ENCODE peak calls at places on chromosomes 4 and X, in six cellular contexts. I, J, F, M, A and D are unnamed samples.

GRCh38 chrX:70436380-70436779 is 8.3 kb upstream of the DLG3 start:
- DNase-seq in I (no peak), J (no peak), F (no peak), M (peak; percentile 80), A (no peak), D (no peak)

GRCh38 chrX:48573690-48574269 is 504 bp upstream of the RBM3 start:
- DNase-seq in I (peak; percentile 30), J (peak; percentile 52), F (no peak), M (no peak), A (no peak), D (peak; percentile 74)

GRCh38 chr4:69875986-69876542 is 16.1 kb upstream of the SULT1E1 start:
- DNase-seq in I (no peak), J (no peak), F (no peak), M (no peak), A (no peak), D (no peak)

GRCh38 chrX:101287402-101287801 is 3.7 kb downstream of the TAF7L start:
- DNase-seq in I (no peak), J (no peak), F (peak; percentile 52), M (peak; percentile 57), A (peak; percentile 10), D (no peak)

GRCh38 chr4:146243141-146243882 is 29.0 kb downstream of the REELD1 start:
- DNase-seq in I (no peak), J (no peak), F (no peak), M (peak; percentile 76), A (no peak), D (peak; percentile 61)

GRCh38 chr4:54233697-54234496 is 4.8 kb downstream of the PDGFRA start:
- DNase-seq in I (peak; percentile 81), J (peak; percentile 86), F (peak; percentile 51), M (peak; percentile 86), A (peak; percentile 57), D (peak; percentile 76)

GRCh38 chr4:14254252-14254651 is 626.7 kb upstream of the BOD1L1 start:
- DNase-seq in I (peak; percentile 49), J (peak; percentile 16), F (no peak), M (peak; percentile 71), A (no peak), D (peak; percentile 32)

GRCh38 chrX:72105436-72105835 is 26.3 kb downstream of the RTL5 start:
- DNase-seq in I (no peak), J (no peak), F (no peak), M (no peak), A (no peak), D (no peak)

GRCh38 chr4:48074657-48075056 is 58.1 kb downstream of the NIPAL1 start:
- DNase-seq in I (no peak), J (no peak), F (no peak), M (no peak), A (no peak), D (no peak)

GRCh38 chr4:7375427-7375826 is 59.3 kb downstream of the PSAPL1 start:
- DNase-seq in I (no peak), J (no peak), F (no peak), M (no peak), A (no peak), D (peak; percentile 37)

GRCh38 chr4:185112104-185112503 is 31.0 kb upstream of the SLC25A4 start:
- DNase-seq in I (peak; percentile 58), J (peak; percentile 59), F (peak; percentile 87), M (no peak), A (peak; percentile 97), D (no peak)

DNA sequence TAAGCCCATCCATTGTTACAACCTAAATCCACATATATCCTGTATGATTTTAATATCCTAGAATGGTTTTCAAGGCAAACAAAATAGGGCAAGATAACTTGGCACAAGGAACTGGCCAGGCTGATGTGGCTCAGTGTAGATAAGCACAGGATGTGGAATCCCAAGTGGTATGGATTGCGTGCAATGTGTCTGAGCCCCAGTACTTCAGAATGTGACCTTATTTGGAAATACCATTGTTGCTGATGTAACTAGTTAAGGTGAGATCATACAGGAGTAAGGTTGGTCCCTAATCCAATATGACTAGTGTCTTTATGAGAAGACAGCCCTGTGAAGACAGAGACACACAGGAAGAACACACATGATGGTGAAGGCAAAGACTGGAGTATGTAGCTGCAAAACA is 72.4 kb downstream of the IL21 start:
- DNase-seq in I (no peak), J (no peak), F (no peak), M (no peak), A (no peak), D (no peak)
- H3K4me1 ChIP-seq in I (no peaks in the 10 kb centered on the region), J (no peaks in the 10 kb centered on the region), F (no peaks in the 10 kb centered on the region), M (peaks cover 16% of the 10 kb centered on the region), A (no peaks in the 10 kb centered on the region), D (no peaks in the 10 kb centered on the region)

GRCh38 chr4:73811841-73812240 is 24.6 kb upstream of the CXCL6 start:
- DNase-seq in I (no peak), J (no peak), F (no peak), M (no peak), A (no peak), D (no peak)
- H3K4me3 ChIP-seq in I (no peak overlapping the region), J (no peak overlapping the region), F (no peak overlapping the region), M (no peak overlapping the region), A (no peak overlapping the region), D (no peak overlapping the region)

GRCh38 chr4:168852387-168852786 is 157.7 kb downstream of the CBR4 start:
- DNase-seq in I (no peak), J (no peak), F (no peak), M (no peak), A (no peak), D (no peak)
- H3K4me1 ChIP-seq in I (peaks cover 28% of the 10 kb centered on the region), J (peaks cover 20% of the 10 kb centered on the region), F (peaks cover 3% of the 10 kb centered on the region), M (peaks cover 26% of the 10 kb centered on the region), A (no peaks in the 10 kb centered on the region), D (peaks cover 62% of the 10 kb centered on the region)

GRCh38 chrX:53438174-53438831 is 4.1 kb upstream of the HSD17B10 start:
- DNase-seq in I (no peak), J (no peak), F (no peak), M (no peak), A (no peak), D (no peak)

GRCh38 chrX:53441531-53442321 is 7.6 kb upstream of the HSD17B10 start:
- DNase-seq in I (peak; percentile 84), J (peak; percentile 71), F (no peak), M (peak; percentile 78), A (peak; percentile 71), D (peak; percentile 84)

GRCh38 chrX:53438832-53439230 is 4.7 kb upstream of the HSD17B10 start:
- DNase-seq in I (no peak), J (no peak), F (no peak), M (no peak), A (no peak), D (no peak)

GRCh38 chrX:53440631-53441517 is 6.7 kb upstream of the HSD17B10 start:
- DNase-seq in I (peak; percentile 53), J (peak; percentile 88), F (no peak), M (peak; percentile 30), A (no peak), D (peak; percentile 87)

DNA sequence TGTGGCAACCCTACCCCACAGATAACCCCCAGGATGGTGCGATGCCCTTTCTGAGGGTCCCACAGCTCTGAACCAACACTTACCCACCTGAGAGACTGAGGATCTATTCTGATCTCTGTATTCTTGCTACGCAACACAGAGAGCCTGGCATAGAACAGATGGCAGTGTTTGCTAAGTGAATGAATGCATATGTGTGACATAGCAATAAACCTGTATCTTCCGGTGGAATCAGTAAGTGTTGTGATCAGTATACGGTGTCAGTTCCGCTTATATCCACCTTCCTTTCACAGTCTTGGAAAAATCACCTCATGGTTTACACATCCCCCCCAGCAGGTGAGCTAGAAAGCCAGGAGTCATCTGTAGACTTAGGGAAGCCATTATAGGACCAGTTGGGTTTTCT is 5.9 kb upstream of the HSD17B10 start:
- DNase-seq in I (no peak), J (no peak), F (no peak), M (no peak), A (no peak), D (no peak)
- H3K4me3 ChIP-seq in I (no peak overlapping the region), J (no peak overlapping the region), F (peak overlapping the region; percentile 51), M (peak overlapping the region; percentile 63), A (peak overlapping the region; percentile 62), D (peak overlapping the region; percentile 60)

GRCh38 chr4:156795727-156796126 is 175.9 kb downstream of the PDGFC start:
- DNase-seq in I (no peak), J (no peak), F (no peak), M (no peak), A (no peak), D (no peak)

GRCh38 chr4:156798438-156798837 is 173.2 kb downstream of the PDGFC start:
- DNase-seq in I (no peak), J (no peak), F (no peak), M (no peak), A (no peak), D (no peak)

GRCh38 chr4:156799121-156799589 is 172.4 kb downstream of the PDGFC start:
- DNase-seq in I (no peak), J (no peak), F (no peak), M (no peak), A (no peak), D (no peak)

GRCh38 chr4:156803056-156803455 is 168.5 kb downstream of the PDGFC start:
- DNase-seq in I (no peak), J (no peak), F (no peak), M (no peak), A (no peak), D (no peak)

DNA sequence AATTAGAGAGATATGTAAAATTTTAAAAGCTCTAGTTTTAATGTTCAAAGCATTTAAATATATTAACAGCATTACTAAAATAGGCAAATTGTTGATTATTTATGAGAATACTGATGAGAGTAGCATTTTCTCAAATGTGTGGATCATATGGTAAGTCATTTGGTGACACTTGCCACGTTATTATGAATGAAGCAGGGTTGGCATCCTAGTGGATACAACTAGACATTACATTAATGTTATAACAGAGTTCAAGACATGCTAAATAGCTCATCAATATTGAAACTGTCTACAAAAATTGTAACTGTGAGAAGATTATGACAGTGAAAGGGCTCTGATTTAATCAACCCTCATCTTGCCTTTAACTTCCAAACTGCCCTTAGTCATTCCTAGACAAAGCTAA is 171.1 kb downstream of the PDGFC start:
- DNase-seq in I (no peak), J (no peak), F (no peak), M (no peak), A (no peak), D (no peak)
- H3K4me1 ChIP-seq in I (no peaks in the 10 kb centered on the region), J (no peaks in the 10 kb centered on the region), F (no peaks in the 10 kb centered on the region), M (no peaks in the 10 kb centered on the region), A (no peaks in the 10 kb centered on the region), D (peaks cover 5% of the 10 kb centered on the region)

DNA sequence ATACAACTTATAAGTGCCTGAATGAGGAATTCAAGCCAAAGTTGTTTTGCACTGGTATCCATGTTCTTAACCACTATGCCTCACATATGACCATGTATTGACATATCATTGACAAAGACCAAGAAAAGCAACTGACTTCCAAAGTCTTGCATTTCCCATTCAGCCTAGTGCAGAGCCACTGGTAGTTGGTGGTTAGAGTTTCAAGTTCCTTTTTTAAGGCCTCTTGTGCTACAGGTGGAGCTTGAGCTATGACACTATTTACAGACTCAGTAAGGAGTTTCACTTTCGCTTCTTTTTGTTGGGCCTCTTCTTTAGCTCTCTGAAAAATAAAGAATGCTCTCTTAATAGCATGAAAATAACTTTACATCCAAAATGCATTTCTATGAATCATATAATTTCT is 763.0 kb downstream of the DMD start:
- DNase-seq in I (no peak), J (no peak), F (no peak), M (peak; percentile 1), A (no peak), D (no peak)
- H3K4me3 ChIP-seq in I (no peak overlapping the region), J (no peak overlapping the region), F (no peak overlapping the region), M (no peak overlapping the region), A (no peak overlapping the region), D (no peak overlapping the region)